ENCODE peak calls at places on chromosomes 12 and 14, in nine cellular contexts. M is heart left ventricle, A is tibial nerve, I is Peyer's patch, O is spleen, E is IMR-90, U is ovary, K is right lobe of liver, P is stomach. N is an unnamed sample. For H3K36me3 and H3K4me1, the result is how much of the 10 kb centered on the place peaks cover.

GRCh38 chr12:30692470-30692869 is 3.2 kb downstream of the IPO8 start:
- DNase-seq in A (no peak), P (no peak), E (peak), O (no peak), K (no peak), I (no peak), M (no peak), U (no peak), N (no peak)

GRCh38 chr14:38721822-38722431 is 381.1 kb downstream of the SEC23A start:
- DNase-seq in K (peak), P (peak), M (no peak), E (peak), I (peak), A (peak), U (peak), O (no peak), N (no peak)

GRCh38 chr14:99740411-99740810 is 52.8 kb upstream of the EML1 start:
- DNase-seq in P (no peak), I (no peak), E (no peak), O (no peak), A (no peak), U (no peak), M (peak), K (no peak), N (peak)

GRCh38 chr14:72990171-72990570 is 36.7 kb downstream of the ZFYVE1 start:
- DNase-seq in P (no peak), E (no peak), K (no peak), O (no peak), A (no peak), U (no peak), I (no peak), M (no peak), N (no peak)

GRCh38 chr14:66038214-66038977 is 447.8 kb upstream of the CCDC196 start:
- DNase-seq in A (peak), P (no peak), O (no peak), E (peak), I (no peak), M (no peak), U (no peak), K (no peak), N (peak)

GRCh38 chr12:63918788-63919300 is 74.3 kb downstream of the SRGAP1 start:
- DNase-seq in A (no peak), P (no peak), E (peak), I (no peak), K (no peak), O (no peak), M (no peak), U (no peak), N (no peak)

GRCh38 chr12:113062502-113063395 is 6.2 kb downstream of the DTX1 start:
- DNase-seq in E (no peak), U (no peak), O (peak), K (peak), A (no peak), P (no peak), M (no peak), I (no peak), N (no peak)

GRCh38 chr12:119594772-119595445 is 1.3 kb downstream of the TMEM233 start:
- DNase-seq in O (no peak), A (no peak), M (peak), P (no peak), K (peak), E (no peak), I (no peak), U (peak), N (peak)

GRCh38 chr14:65431951-65432350 is 19.4 kb downstream of the FUT8 start:
- DNase-seq in K (no peak), U (no peak), A (no peak), I (no peak), O (no peak), P (no peak), M (no peak), E (peak), N (no peak)

GRCh38 chr12:50111693-50112455 is at the start of gene COX14:
- DNase-seq in O (peak), I (peak), E (peak), K (peak), M (peak), P (peak), U (peak), A (peak), N (peak)

GRCh38 chr14:85187521-85187920 is 342.4 kb upstream of the FLRT2 start:
- DNase-seq in M (no peak), U (no peak), I (no peak), K (no peak), E (no peak), A (no peak), O (no peak), P (no peak), N (no peak)

GRCh38 chr12:27554421-27555186 is 30.6 kb downstream of the PPFIBP1 start:
- DNase-seq in O (no peak), U (peak), E (no peak), I (no peak), M (peak), K (no peak), A (peak), P (no peak), N (no peak)

GRCh38 chr12:110670161-110670701 is 18.7 kb downstream of the HVCN1 start:
- DNase-seq in K (no peak), I (no peak), U (no peak), O (peak), M (no peak), E (no peak), P (no peak), A (no peak), N (no peak)

GRCh38 chr14:27995688-27996087 is 770.9 kb upstream of the FOXG1 start:
- DNase-seq in M (no peak), E (no peak), K (no peak), U (no peak), P (no peak), A (no peak), I (no peak), O (no peak), N (no peak)

GRCh38 chr14:91326514-91326832 is 82.0 kb upstream of the GPR68 start:
- DNase-seq in O (no peak), U (no peak), E (no peak), K (no peak), A (no peak), M (no peak), P (no peak), I (no peak), N (no peak)

GRCh38 chr14:30337456-30337855 is 221.5 kb upstream of the G2E3 start:
- DNase-seq in P (no peak), A (no peak), E (no peak), O (no peak), M (no peak), K (no peak), U (no peak), I (no peak), N (no peak)

GRCh38 chr12:28110329-28110728 is 79.9 kb upstream of the CCDC91 start:
- DNase-seq in U (no peak), A (no peak), O (no peak), I (no peak), M (no peak), K (no peak), P (no peak), E (no peak), N (no peak)

GRCh38 chr14:91866061-91866460 is 1.3 kb downstream of the TC2N start:
- DNase-seq in E (no peak), I (no peak), A (no peak), U (no peak), M (no peak), K (no peak), P (no peak), O (no peak), N (no peak)

GRCh38 chr14:54566410-54567223 is at the start of gene SAMD4A:
- DNase-seq in O (peak), I (peak), E (peak), M (peak), K (peak), U (peak), P (peak), A (peak), N (peak)

GRCh38 chr12:24153041-24153440 is 203.6 kb upstream of the SOX5 start:
- DNase-seq in I (no peak), A (no peak), K (no peak), E (no peak), U (no peak), M (no peak), O (no peak), P (no peak), N (no peak)
- H3K36me3 ChIP-seq in I (under half), A (under half), K (under half), E (under half), U (under half), M (under half), O (under half), P (under half), N (under half)

GRCh38 chr14:68397827-68398226 is 395.0 kb downstream of the ZFP36L1 start:
- DNase-seq in U (no peak), O (peak), P (no peak), E (peak), M (no peak), K (no peak), I (no peak), A (no peak), N (no peak)
- H3K4me1 ChIP-seq in U (half or more), O (half or more), P (under half), E (under half), M (under half), K (under half), I (under half), A (under half), N (under half)

DNA sequence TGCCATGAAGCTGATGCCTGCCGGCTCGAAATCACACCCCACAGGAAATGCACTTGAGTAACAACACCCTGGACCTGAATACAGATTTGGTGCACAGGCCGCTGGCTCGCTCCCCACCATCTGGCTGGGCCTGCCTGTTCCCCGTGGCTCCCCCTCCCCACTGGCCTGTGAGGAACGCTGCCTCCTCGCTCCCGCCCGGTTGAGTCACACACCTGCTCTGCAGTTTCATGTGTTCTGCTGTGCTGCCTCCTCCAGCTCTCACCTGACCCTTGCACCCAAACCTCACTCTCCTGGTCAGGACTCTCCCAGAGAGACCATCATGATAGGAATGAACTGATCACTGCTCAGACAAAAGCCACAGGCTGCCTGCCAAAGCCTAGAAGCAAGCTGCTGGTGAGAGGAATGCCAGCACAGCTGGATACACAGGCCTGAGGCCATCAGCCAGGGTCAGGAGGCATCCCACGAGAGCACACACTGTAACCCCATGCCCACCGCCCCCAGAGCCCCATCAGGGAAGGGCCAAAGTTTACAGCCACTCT is 3.8 kb upstream of the SIVA1 start:
- DNase-seq in A (peak), E (peak), K (peak), U (no peak), O (peak), I (peak), M (peak), P (no peak), N (peak)
- TF ChIP-seq POLR2A in A (no peak), E (no peak), K (peak), U (no peak), O (no peak), I (peak), M (no peak), P (no peak), N (peak)

GRCh38 chr14:101862177-101862576 is 100.7 kb downstream of the PPP2R5C start:
- DNase-seq in E (peak), U (no peak), I (no peak), M (no peak), P (no peak), O (no peak), A (no peak), K (no peak), N (no peak)
- H3K36me3 ChIP-seq in E (under half), U (under half), I (under half), M (under half), P (under half), O (under half), A (under half), K (under half), N (under half)

GRCh38 chr14:35401853-35402252 is 2.7 kb downstream of the NFKBIA start:
- DNase-seq in A (no peak), E (peak), K (no peak), O (no peak), M (no peak), I (no peak), U (peak), P (no peak), N (peak)

GRCh38 chr14:35402323-35403084 is 2.0 kb downstream of the NFKBIA start:
- DNase-seq in U (no peak), O (peak), K (peak), A (peak), M (no peak), P (no peak), E (peak), I (peak), N (peak)

GRCh38 chr14:35399083-35399807 is 5.3 kb downstream of the NFKBIA start:
- DNase-seq in O (no peak), K (no peak), M (no peak), I (no peak), P (no peak), A (no peak), E (no peak), U (no peak), N (no peak)

GRCh38 chr14:35401422-35401729 is 3.2 kb downstream of the NFKBIA start:
- DNase-seq in P (no peak), A (no peak), U (no peak), I (no peak), O (no peak), K (no peak), M (no peak), E (no peak), N (no peak)

DNA sequence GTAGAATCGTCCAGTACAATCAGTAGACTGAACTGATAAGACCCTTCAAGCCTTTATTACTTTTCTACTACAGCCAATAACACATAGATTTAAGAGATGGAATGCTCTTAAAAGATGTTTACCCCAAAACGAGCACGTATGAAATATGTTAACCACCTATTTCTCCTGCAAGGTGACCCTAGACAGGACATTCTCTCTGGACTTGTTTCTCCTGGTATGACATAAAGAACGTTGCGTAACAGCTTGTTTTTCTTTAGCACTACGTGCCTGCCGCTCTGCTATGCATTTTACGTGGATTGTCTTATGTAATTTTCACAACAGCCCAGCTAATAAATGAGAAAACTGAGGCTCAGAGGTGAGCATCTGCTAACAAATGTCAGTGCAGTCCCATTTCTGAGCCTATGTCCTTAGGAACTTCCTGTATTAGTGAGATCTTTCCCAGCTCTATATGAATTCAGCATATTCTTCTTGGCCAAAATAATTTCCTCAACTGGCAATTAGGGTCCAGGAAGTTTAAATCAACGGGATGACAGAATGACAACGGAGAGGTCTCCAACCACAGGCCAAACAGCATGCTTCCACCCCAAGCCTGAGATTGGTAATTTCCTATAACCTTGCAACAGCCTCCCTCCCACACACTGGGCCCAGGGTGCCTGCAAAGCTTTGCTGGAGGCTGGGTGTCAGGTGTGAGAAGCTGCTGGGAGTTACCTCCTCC is 3.7 kb downstream of the NFKBIA start:
- DNase-seq in E (no peak), P (no peak), K (no peak), A (no peak), I (no peak), M (no peak), U (no peak), O (peak), N (peak)
- H3K4me1 ChIP-seq in E (under half), P (half or more), K (under half), A (under half), I (under half), M (half or more), U (under half), O (half or more), N (under half)

GRCh38 chr12:108768591-108769500 is 37.5 kb upstream of the CORO1C start:
- DNase-seq in A (no peak), M (peak), U (no peak), P (peak), O (peak), E (no peak), I (peak), K (peak), N (no peak)
- TF ChIP-seq POLR2A in A (no peak), M (no peak), U (no peak), P (no peak), O (no peak), E (no peak), I (peak), K (no peak), N (no peak)

GRCh38 chr14:74682169-74682952 is 30.5 kb downstream of the AREL1 start:
- DNase-seq in E (no peak), P (no peak), K (no peak), M (no peak), O (no peak), I (no peak), A (no peak), U (no peak), N (no peak)
- H3K36me3 ChIP-seq in E (under half), P (half or more), K (under half), M (under half), O (half or more), I (half or more), A (under half), U (under half), N (under half)

GRCh38 chr12:100371146-100371545 is 14.3 kb downstream of the SLC17A8 start:
- DNase-seq in U (no peak), O (no peak), I (no peak), A (no peak), E (no peak), M (no peak), K (no peak), P (no peak), N (no peak)
- H3K4me1 ChIP-seq in U (under half), O (under half), I (under half), A (under half), E (under half), M (under half), K (under half), P (under half), N (under half)

GRCh38 chr12:14283489-14284144 is 81.9 kb upstream of the ATF7IP start:
- DNase-seq in E (no peak), A (no peak), M (no peak), P (no peak), O (no peak), K (no peak), I (no peak), U (no peak), N (no peak)

GRCh38 chr12:14280921-14281320 is 84.6 kb upstream of the ATF7IP start:
- DNase-seq in U (no peak), I (no peak), P (no peak), O (no peak), M (no peak), A (no peak), E (no peak), K (no peak), N (no peak)

GRCh38 chr12:14281539-14281938 is 83.9 kb upstream of the ATF7IP start:
- DNase-seq in M (no peak), O (no peak), P (no peak), E (peak), I (no peak), U (no peak), K (no peak), A (no peak), N (no peak)

GRCh38 chr12:14279845-14280244 is 85.6 kb upstream of the ATF7IP start:
- DNase-seq in P (no peak), U (no peak), A (no peak), K (no peak), I (no peak), E (no peak), M (no peak), O (no peak), N (no peak)

DNA sequence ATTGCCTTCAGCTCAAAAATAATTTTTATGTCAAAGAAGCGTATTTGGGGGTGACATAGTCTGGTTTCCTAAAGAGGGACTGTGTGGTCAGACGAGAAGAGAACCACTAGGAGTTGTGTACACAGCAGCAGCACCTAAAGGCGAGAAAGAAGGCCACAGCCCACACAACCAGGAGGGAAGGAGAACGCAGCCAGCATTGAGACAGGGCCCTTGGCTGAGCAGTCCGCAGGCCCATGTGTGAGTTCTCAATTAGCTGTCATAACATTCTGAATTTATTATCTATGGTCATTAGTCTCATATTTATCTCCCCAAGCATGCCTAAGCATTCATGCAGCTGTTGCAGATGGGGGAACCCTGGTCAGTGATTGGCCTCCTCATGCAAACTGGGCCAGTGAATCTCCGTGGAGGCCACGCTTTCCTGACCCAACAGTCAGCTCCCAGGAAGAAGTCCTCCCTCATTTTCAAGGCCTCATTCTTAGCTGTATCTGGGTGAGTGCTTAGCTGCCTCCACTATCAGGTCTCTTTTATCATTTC is 81.2 kb upstream of the ATF7IP start:
- DNase-seq in I (no peak), M (no peak), O (no peak), P (no peak), K (no peak), U (peak), E (peak), A (no peak), N (no peak)
- TF ChIP-seq POLR2A in I (no peak), M (no peak), O (no peak), P (no peak), K (no peak), U (no peak), E (no peak), A (no peak), N (no peak)

N was measured in gastrocnemius medialis.